ENCODE peak calls at places on chromosomes 6 and 20, in nine cellular contexts. L is NCI-H1417, R is fibroblast of mammary gland, A is dermis blood vessel endothelial cell, S is GM10248, N is caudate nucleus, O is HCEC 1CT, G is AG09319, J is ureter. T is an unnamed sample.

GRCh38 chr6:164106345-164106769 is 691.8 kb downstream of the QKI start:
- DNase-seq in L (no peak), G (no peak), A (peak; percentile 80), J (no peak), O (no peak), S (peak; percentile 41), N (no peak), R (peak; percentile 14), T (no peak)

GRCh38 chr20:18202966-18203365 is 65.3 kb downstream of the KAT14 start:
- DNase-seq in S (no peak), J (no peak), N (no peak), O (no peak), A (no peak), G (no peak), R (no peak), L (no peak), T (no peak)

GRCh38 chr6:56478202-56478601 is 164.5 kb downstream of the DST start:
- DNase-seq in A (no peak), L (no peak), N (no peak), O (no peak), S (no peak), G (no peak), J (no peak), R (no peak), T (no peak)

GRCh38 chr20:40703981-40704530 is 15.0 kb upstream of the MAFB start:
- DNase-seq in A (no peak), O (no peak), L (peak; percentile 81), J (no peak), S (no peak), G (no peak), N (no peak), R (no peak), T (no peak)

GRCh38 chr6:6131492-6132109 is 124.9 kb upstream of the NRN1 start:
- DNase-seq in R (peak; percentile 25), O (no peak), G (no peak), S (peak; percentile 51), L (no peak), N (no peak), A (peak; percentile 56), J (no peak), T (no peak)

GRCh38 chr6:52745764-52746201 is 17.5 kb downstream of the GSTA2 start:
- DNase-seq in A (no peak), S (no peak), R (no peak), J (no peak), N (no peak), O (no peak), G (no peak), L (no peak), T (no peak)

GRCh38 chr6:44681782-44682181 is 294.3 kb downstream of the CDC5L start:
- DNase-seq in A (no peak), S (no peak), J (no peak), N (no peak), G (no peak), R (peak; percentile 47), L (no peak), O (no peak), T (peak; percentile 66)

GRCh38 chr6:49646130-49646824 is 9.6 kb upstream of the RHAG start:
- DNase-seq in N (no peak), R (no peak), J (no peak), S (no peak), A (no peak), L (no peak), G (no peak), O (no peak), T (no peak)

GRCh38 chr6:4727671-4728435 is 48.4 kb upstream of the CDYL start:
- DNase-seq in G (no peak), J (no peak), R (peak; percentile 4), A (no peak), S (no peak), N (no peak), L (no peak), O (no peak), T (no peak)

GRCh38 chr20:48986899-48987298 is 59.2 kb upstream of the CSE1L start:
- DNase-seq in G (no peak), A (peak; percentile 55), N (no peak), L (peak; percentile 24), J (no peak), R (no peak), O (peak; percentile 11), S (no peak), T (no peak)